ENCODE peak calls at places on chromosome 9, in nine cellular contexts. One of them, this sample, is unnamed.

GRCh38 chr9:115126406-115126805 is 8.4 kb upstream of the TNC start:
- DNase-seq in kidney epithelial cell: no peak
- DNase-seq in fibroblast of pulmonary artery: no peak
- DNase-seq in NB4: no peak
- DNase-seq in glutamatergic neuron: no peak
- DNase-seq in foreskin fibroblast: no peak
- DNase-seq in testis: no peak
- DNase-seq in mesothelial cell of epicardium: no peak
- DNase-seq in HFFc6: no peak
- DNase-seq in this sample: no peak

GRCh38 chr9:105333811-105334210 is 89.4 kb downstream of the SLC44A1 start:
- DNase-seq in foreskin fibroblast: peak; percentile 35
- DNase-seq in testis: no peak
- DNase-seq in HFFc6: no peak
- DNase-seq in fibroblast of pulmonary artery: peak; percentile 30
- DNase-seq in kidney epithelial cell: no peak
- DNase-seq in NB4: no peak
- DNase-seq in glutamatergic neuron: no peak
- DNase-seq in mesothelial cell of epicardium: no peak
- DNase-seq in this sample: no peak

GRCh38 chr9:120715331-120715924 is 1.2 kb upstream of the MEGF9 start:
- DNase-seq in mesothelial cell of epicardium: no peak
- DNase-seq in testis: peak; percentile 51
- DNase-seq in HFFc6: peak; percentile 79
- DNase-seq in NB4: no peak
- DNase-seq in foreskin fibroblast: peak; percentile 83
- DNase-seq in kidney epithelial cell: peak; percentile 67
- DNase-seq in glutamatergic neuron: peak; percentile 47
- DNase-seq in fibroblast of pulmonary artery: peak; percentile 54
- DNase-seq in this sample: peak; percentile 51

GRCh38 chr9:136031741-136032638 is 63.1 kb downstream of the NACC2 start:
- DNase-seq in glutamatergic neuron: no peak
- DNase-seq in testis: no peak
- DNase-seq in mesothelial cell of epicardium: no peak
- DNase-seq in foreskin fibroblast: peak; percentile 50
- DNase-seq in kidney epithelial cell: no peak
- DNase-seq in fibroblast of pulmonary artery: peak; percentile 22
- DNase-seq in HFFc6: no peak
- DNase-seq in NB4: no peak
- DNase-seq in this sample: no peak

GRCh38 chr9:126692759-126693427 is 79.2 kb downstream of the LMX1B start:
- DNase-seq in HFFc6: no peak
- DNase-seq in fibroblast of pulmonary artery: no peak
- DNase-seq in foreskin fibroblast: no peak
- DNase-seq in mesothelial cell of epicardium: no peak
- DNase-seq in glutamatergic neuron: no peak
- DNase-seq in kidney epithelial cell: no peak
- DNase-seq in testis: no peak
- DNase-seq in NB4: no peak
- DNase-seq in this sample: no peak

GRCh38 chr9:2209400-2209799 is 194.3 kb downstream of the SMARCA2 start:
- DNase-seq in kidney epithelial cell: no peak
- DNase-seq in testis: no peak
- DNase-seq in glutamatergic neuron: no peak
- DNase-seq in NB4: peak; percentile 22
- DNase-seq in fibroblast of pulmonary artery: no peak
- DNase-seq in foreskin fibroblast: no peak
- DNase-seq in mesothelial cell of epicardium: no peak
- DNase-seq in HFFc6: no peak
- DNase-seq in this sample: no peak

GRCh38 chr9:91047993-91048607 is 246.5 kb downstream of the SYK start:
- DNase-seq in testis: no peak
- DNase-seq in kidney epithelial cell: peak; percentile 67
- DNase-seq in fibroblast of pulmonary artery: peak; percentile 76
- DNase-seq in NB4: no peak
- DNase-seq in HFFc6: peak; percentile 87
- DNase-seq in mesothelial cell of epicardium: no peak
- DNase-seq in glutamatergic neuron: no peak
- DNase-seq in foreskin fibroblast: peak; percentile 87
- DNase-seq in this sample: no peak

GRCh38 chr9:91724068-91724440 is 226.0 kb downstream of the ROR2 start:
- DNase-seq in testis: no peak
- DNase-seq in foreskin fibroblast: no peak
- DNase-seq in kidney epithelial cell: no peak
- DNase-seq in glutamatergic neuron: no peak
- DNase-seq in NB4: no peak
- DNase-seq in fibroblast of pulmonary artery: no peak
- DNase-seq in mesothelial cell of epicardium: no peak
- DNase-seq in HFFc6: no peak
- DNase-seq in this sample: no peak

GRCh38 chr9:31542384-31543055 is 841.9 kb upstream of the ACO1 start:
- DNase-seq in fibroblast of pulmonary artery: peak; percentile 95
- DNase-seq in testis: peak; percentile 44
- DNase-seq in mesothelial cell of epicardium: no peak
- DNase-seq in kidney epithelial cell: peak; percentile 18
- DNase-seq in glutamatergic neuron: peak; percentile 16
- DNase-seq in foreskin fibroblast: peak; percentile 72
- DNase-seq in HFFc6: no peak
- DNase-seq in NB4: peak; percentile 85
- DNase-seq in this sample: peak; percentile 12

GRCh38 chr9:35829084-35829763 is at the start of gene TMEM8B:
- DNase-seq in mesothelial cell of epicardium: peak; percentile 93
- DNase-seq in HFFc6: peak; percentile 79
- DNase-seq in foreskin fibroblast: peak; percentile 87
- DNase-seq in glutamatergic neuron: peak; percentile 98
- DNase-seq in kidney epithelial cell: peak; percentile 81
- DNase-seq in fibroblast of pulmonary artery: peak; percentile 89
- DNase-seq in testis: peak; percentile 100
- DNase-seq in NB4: peak; percentile 84
- DNase-seq in this sample: peak; percentile 98

GRCh38 chr9:110028281-110029075 is 179.5 kb downstream of the C9orf152 start:
- DNase-seq in mesothelial cell of epicardium: no peak
- DNase-seq in NB4: no peak
- DNase-seq in testis: no peak
- DNase-seq in glutamatergic neuron: no peak
- DNase-seq in foreskin fibroblast: no peak
- DNase-seq in fibroblast of pulmonary artery: no peak
- DNase-seq in kidney epithelial cell: no peak
- DNase-seq in HFFc6: no peak
- DNase-seq in this sample: no peak

GRCh38 chr9:91422832-91423711 is 560 bp downstream of the NFIL3 start:
- DNase-seq in HFFc6: peak; percentile 63
- DNase-seq in glutamatergic neuron: peak; percentile 70
- DNase-seq in NB4: peak; percentile 72
- DNase-seq in testis: peak; percentile 62
- DNase-seq in fibroblast of pulmonary artery: peak; percentile 93
- DNase-seq in kidney epithelial cell: no peak
- DNase-seq in mesothelial cell of epicardium: peak; percentile 72
- DNase-seq in foreskin fibroblast: peak; percentile 54
- DNase-seq in this sample: peak; percentile 72

GRCh38 chr9:21883642-21884041 is 81.2 kb downstream of the MTAP start:
- DNase-seq in kidney epithelial cell: no peak
- DNase-seq in foreskin fibroblast: no peak
- DNase-seq in HFFc6: no peak
- DNase-seq in mesothelial cell of epicardium: no peak
- DNase-seq in fibroblast of pulmonary artery: no peak
- DNase-seq in glutamatergic neuron: no peak
- DNase-seq in testis: no peak
- DNase-seq in NB4: no peak
- DNase-seq in this sample: no peak

GRCh38 chr9:93896496-93897033 is 58.6 kb downstream of the BARX1 start:
- DNase-seq in HFFc6: no peak
- DNase-seq in fibroblast of pulmonary artery: no peak
- DNase-seq in glutamatergic neuron: no peak
- DNase-seq in mesothelial cell of epicardium: no peak
- DNase-seq in foreskin fibroblast: no peak
- DNase-seq in kidney epithelial cell: no peak
- DNase-seq in NB4: no peak
- DNase-seq in testis: no peak
- DNase-seq in this sample: no peak

GRCh38 chr9:100352201-100352726 is 478 bp downstream of the TEX10 start:
- DNase-seq in foreskin fibroblast: no peak
- DNase-seq in HFFc6: no peak
- DNase-seq in testis: peak; percentile 44
- DNase-seq in mesothelial cell of epicardium: no peak
- DNase-seq in NB4: peak; percentile 61
- DNase-seq in fibroblast of pulmonary artery: no peak
- DNase-seq in glutamatergic neuron: no peak
- DNase-seq in kidney epithelial cell: no peak
- DNase-seq in this sample: no peak

GRCh38 chr9:27329292-27329691 is 32.3 kb upstream of the EQTN start:
- DNase-seq in NB4: no peak
- DNase-seq in mesothelial cell of epicardium: no peak
- DNase-seq in fibroblast of pulmonary artery: no peak
- DNase-seq in kidney epithelial cell: no peak
- DNase-seq in HFFc6: no peak
- DNase-seq in testis: no peak
- DNase-seq in foreskin fibroblast: no peak
- DNase-seq in glutamatergic neuron: no peak
- DNase-seq in this sample: no peak

GRCh38 chr9:99197124-99197630 is 24.6 kb downstream of the ALG2 start:
- DNase-seq in mesothelial cell of epicardium: no peak
- DNase-seq in foreskin fibroblast: no peak
- DNase-seq in HFFc6: no peak
- DNase-seq in kidney epithelial cell: no peak
- DNase-seq in NB4: no peak
- DNase-seq in glutamatergic neuron: no peak
- DNase-seq in testis: no peak
- DNase-seq in fibroblast of pulmonary artery: no peak
- DNase-seq in this sample: no peak

GRCh38 chr9:127585161-127585750 is 26.8 kb upstream of the STXBP1 start:
- DNase-seq in glutamatergic neuron: no peak
- DNase-seq in mesothelial cell of epicardium: no peak
- DNase-seq in HFFc6: no peak
- DNase-seq in fibroblast of pulmonary artery: no peak
- DNase-seq in kidney epithelial cell: no peak
- DNase-seq in foreskin fibroblast: no peak
- DNase-seq in testis: no peak
- DNase-seq in NB4: no peak
- DNase-seq in this sample: no peak

DNA sequence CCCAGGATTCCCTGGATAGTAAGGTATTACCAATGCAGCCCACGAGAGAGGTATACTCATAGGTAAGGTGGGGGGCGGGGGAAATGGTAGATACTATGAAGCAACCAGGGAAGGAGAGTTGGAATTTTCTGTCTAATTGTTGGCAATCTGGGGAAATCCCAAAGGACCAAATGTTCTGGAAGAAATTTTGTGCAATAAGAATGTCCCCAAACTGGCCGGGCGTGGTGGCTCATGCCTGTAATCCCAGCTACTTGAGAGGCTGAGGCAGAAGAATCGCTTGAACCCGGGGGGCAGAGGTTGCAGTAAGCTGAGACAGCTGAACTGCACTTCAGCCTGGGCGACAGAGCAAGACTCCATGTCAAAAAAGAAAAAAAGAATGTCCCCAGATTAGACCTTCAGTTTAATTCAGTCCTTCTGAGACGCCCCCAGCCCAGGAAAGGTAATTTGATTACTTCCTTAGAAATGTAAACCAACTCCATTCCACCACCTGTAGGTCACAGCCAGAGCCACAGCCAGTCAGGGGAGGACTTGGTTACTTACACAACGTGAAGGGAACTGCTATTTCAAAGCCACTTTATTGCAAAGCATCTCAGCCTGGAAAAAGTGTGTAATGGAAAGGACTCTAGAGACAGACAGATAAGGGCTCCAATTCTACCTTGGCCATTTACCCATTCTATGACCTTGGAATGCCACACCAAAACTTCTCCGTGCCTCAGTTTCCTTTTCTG is 50.0 kb upstream of the KLF4 start:
- DNase-seq in mesothelial cell of epicardium: no peak
- DNase-seq in testis: no peak
- DNase-seq in fibroblast of pulmonary artery: peak; percentile 3
- DNase-seq in kidney epithelial cell: no peak
- DNase-seq in NB4: peak; percentile 33
- DNase-seq in HFFc6: no peak
- DNase-seq in glutamatergic neuron: no peak
- DNase-seq in foreskin fibroblast: no peak
- DNase-seq in this sample: no peak
- TF ChIP-seq CTCF in mesothelial cell of epicardium: no peak
- TF ChIP-seq CTCF in testis: no peak
- TF ChIP-seq CTCF in fibroblast of pulmonary artery: no peak
- TF ChIP-seq CTCF in kidney epithelial cell: no peak
- TF ChIP-seq CTCF in NB4: no peak
- TF ChIP-seq CTCF in HFFc6: no peak
- TF ChIP-seq CTCF in glutamatergic neuron: no peak
- TF ChIP-seq CTCF in foreskin fibroblast: no peak
- TF ChIP-seq CTCF in this sample: no peak

DNA sequence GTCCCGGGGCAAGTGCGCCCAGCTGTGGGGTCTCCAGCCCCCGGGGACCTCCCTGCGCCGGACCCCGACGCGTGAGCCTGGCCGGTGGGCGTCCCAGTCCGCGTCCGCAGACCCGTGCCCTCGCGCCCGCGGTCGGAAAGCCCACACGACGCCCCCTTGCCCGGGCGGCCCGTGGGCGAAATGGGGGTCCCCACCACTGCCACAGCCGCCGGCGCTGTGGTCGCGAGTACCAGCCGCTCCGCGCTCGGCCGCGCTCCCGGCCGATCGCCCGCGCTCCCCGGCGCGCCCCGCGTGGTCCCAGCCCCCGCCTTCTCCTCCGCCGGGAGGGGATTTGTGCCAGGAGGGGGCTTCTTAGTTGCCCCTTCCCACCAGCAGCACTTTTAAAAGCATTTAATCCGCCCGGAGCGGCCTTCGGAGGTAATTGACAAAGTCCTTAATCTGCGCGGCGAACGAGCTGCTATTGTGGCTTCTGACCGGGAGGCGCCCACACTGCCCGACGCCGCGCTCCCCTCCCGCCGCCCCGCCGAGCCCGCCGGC is 426 bp upstream of the FIBCD1 start:
- DNase-seq in NB4: peak; percentile 55
- DNase-seq in foreskin fibroblast: no peak
- DNase-seq in HFFc6: no peak
- DNase-seq in glutamatergic neuron: no peak
- DNase-seq in mesothelial cell of epicardium: no peak
- DNase-seq in fibroblast of pulmonary artery: no peak
- DNase-seq in testis: no peak
- DNase-seq in kidney epithelial cell: no peak
- DNase-seq in this sample: peak; percentile 45
- TF ChIP-seq CTCF in NB4: no peak
- TF ChIP-seq CTCF in foreskin fibroblast: no peak
- TF ChIP-seq CTCF in HFFc6: peak; percentile 52
- TF ChIP-seq CTCF in glutamatergic neuron: peak; percentile 5
- TF ChIP-seq CTCF in mesothelial cell of epicardium: no peak
- TF ChIP-seq CTCF in fibroblast of pulmonary artery: no peak
- TF ChIP-seq CTCF in testis: no peak
- TF ChIP-seq CTCF in kidney epithelial cell: no peak
- TF ChIP-seq CTCF in this sample: no peak

GRCh38 chr9:124197177-124198095 is 60.3 kb upstream of the NEK6 start:
- DNase-seq in HFFc6: no peak
- DNase-seq in NB4: peak; percentile 95
- DNase-seq in testis: peak; percentile 20
- DNase-seq in glutamatergic neuron: no peak
- DNase-seq in kidney epithelial cell: no peak
- DNase-seq in mesothelial cell of epicardium: no peak
- DNase-seq in foreskin fibroblast: no peak
- DNase-seq in fibroblast of pulmonary artery: no peak
- DNase-seq in this sample: no peak
- TF ChIP-seq CTCF in HFFc6: no peak
- TF ChIP-seq CTCF in NB4: peak; percentile 6
- TF ChIP-seq CTCF in testis: no peak
- TF ChIP-seq CTCF in glutamatergic neuron: no peak
- TF ChIP-seq CTCF in kidney epithelial cell: no peak
- TF ChIP-seq CTCF in mesothelial cell of epicardium: no peak
- TF ChIP-seq CTCF in foreskin fibroblast: no peak
- TF ChIP-seq CTCF in fibroblast of pulmonary artery: no peak
- TF ChIP-seq CTCF in this sample: no peak

GRCh38 chr9:73200694-73201432 is 49.2 kb downstream of the ANXA1 start:
- DNase-seq in glutamatergic neuron: no peak
- DNase-seq in fibroblast of pulmonary artery: peak; percentile 58
- DNase-seq in HFFc6: peak; percentile 36
- DNase-seq in NB4: peak; percentile 27
- DNase-seq in mesothelial cell of epicardium: no peak
- DNase-seq in kidney epithelial cell: no peak
- DNase-seq in foreskin fibroblast: no peak
- DNase-seq in testis: no peak
- DNase-seq in this sample: no peak
- TF ChIP-seq CTCF in glutamatergic neuron: peak; percentile 71
- TF ChIP-seq CTCF in fibroblast of pulmonary artery: peak; percentile 61
- TF ChIP-seq CTCF in HFFc6: peak; percentile 84
- TF ChIP-seq CTCF in NB4: no peak
- TF ChIP-seq CTCF in mesothelial cell of epicardium: peak; percentile 66
- TF ChIP-seq CTCF in kidney epithelial cell: peak; percentile 44
- TF ChIP-seq CTCF in foreskin fibroblast: peak; percentile 28
- TF ChIP-seq CTCF in testis: peak; percentile 23
- TF ChIP-seq CTCF in this sample: peak; percentile 66

This sample was measured in nephron progenitor cell.